ENCODE peak calls at places on chromosomes 11 and 22, in four cellular contexts. L is stimulated activated CD4-positive, alpha-beta T cell treated with anti-CD3 and anti-CD28 coated beads, Interleukin-4, amount 100 ng/mL, for 4 hours; E is HTR-8/SVneo; U is activated T-cell treated with anti-CD3 and anti-CD28 coated beads for 1 hour. K is an unnamed sample.

GRCh38 chr22:49433717-49434611 is 393.7 kb downstream of the BRD1 start:
- DNase-seq in E (no peak), L (no peak), U (no peak), K (no peak)

GRCh38 chr11:3056296-3057068 is 741 bp downstream of the CARS1 start:
- DNase-seq in L (peak), U (no peak), E (no peak), K (no peak)

GRCh38 chr22:48796295-48797015 is 1031.2 kb downstream of the BRD1 start:
- DNase-seq in U (no peak), E (no peak), L (no peak), K (no peak)

GRCh38 chr22:20216863-20217499 is 51.1 kb downstream of the RTN4R start:
- DNase-seq in U (no peak), E (no peak), L (no peak), K (no peak)

GRCh38 chr11:106594751-106595351 is 423.4 kb downstream of the GUCY1A2 start:
- DNase-seq in L (no peak), E (no peak), U (no peak), K (no peak)

GRCh38 chr11:24312464-24313238 is 184.2 kb upstream of the LUZP2 start:
- DNase-seq in L (no peak), U (no peak), E (no peak), K (peak)

GRCh38 chr22:40922484-40923303 is 28.5 kb upstream of the RBX1 start:
- DNase-seq in U (no peak), E (peak), L (no peak), K (peak)

GRCh38 chr22:23512738-23513137 is 67.4 kb downstream of the IGLL1 start:
- DNase-seq in U (no peak), E (no peak), L (no peak), K (no peak)

GRCh38 chr11:126669416-126669815 is 313.9 kb downstream of the ST3GAL4 start:
- DNase-seq in L (no peak), U (no peak), E (no peak), K (no peak)

GRCh38 chr22:50523806-50524663 is 1.4 kb downstream of the SCO2 start:
- DNase-seq in E (no peak), U (no peak), L (no peak), K (no peak)

GRCh38 chr11:7319501-7319900 is 67.8 kb downstream of the SYT9 start:
- DNase-seq in E (no peak), U (no peak), L (no peak), K (no peak)

GRCh38 chr11:45149483-45150056 is 3.1 kb downstream of the PRDM11 start:
- DNase-seq in E (no peak), L (no peak), U (no peak), K (no peak)

GRCh38 chr11:92601048-92601447 is 368.4 kb upstream of the MTNR1B start:
- DNase-seq in U (no peak), L (no peak), E (no peak), K (no peak)

GRCh38 chr11:288328-289144 is at the start of gene PGGHG:
- DNase-seq in U (peak), L (peak), E (peak), K (no peak)

GRCh38 chr11:126397016-126397415 is 41.5 kb downstream of the ST3GAL4 start:
- DNase-seq in U (no peak), L (no peak), E (no peak), K (no peak)

GRCh38 chr11:44316388-44317240 is 6.7 kb upstream of the ALX4 start:
- DNase-seq in U (no peak), E (no peak), L (no peak), K (no peak)

GRCh38 chr11:87366766-87367405 is 329.2 kb downstream of the TMEM135 start:
- DNase-seq in E (no peak), L (no peak), U (no peak), K (no peak)

GRCh38 chr11:118735203-118735602 is 55.8 kb upstream of the TREH start:
- DNase-seq in L (no peak), E (no peak), U (no peak), K (no peak)

GRCh38 chr11:34926831-34927132 is 10.4 kb downstream of the PDHX start:
- DNase-seq in E (no peak), L (no peak), U (no peak), K (no peak)

GRCh38 chr22:45550891-45551290 is 48.2 kb downstream of the FBLN1 start:
- DNase-seq in E (no peak), U (no peak), L (no peak), K (no peak)

GRCh38 chr11:122205036-122205435 is 89.0 kb upstream of the BLID start:
- DNase-seq in U (no peak), E (no peak), L (no peak), K (no peak)

GRCh38 chr11:107689317-107690202 is 22.3 kb downstream of the SLN start:
- DNase-seq in E (peak), U (peak), L (peak), K (peak)

GRCh38 chr22:45235101-45235777 is 5.5 kb downstream of the KIAA0930 start:
- DNase-seq in L (no peak), E (no peak), U (no peak), K (no peak)

GRCh38 chr11:36361901-36362391 is 65.9 kb downstream of the PRR5L start:
- DNase-seq in L (no peak), E (peak), U (no peak), K (no peak)

GRCh38 chr22:44248926-44249325 is 63.8 kb downstream of the SHISAL1 start:
- DNase-seq in E (no peak), U (no peak), L (no peak), K (no peak)

GRCh38 chr22:39960791-39961746 is 872 bp downstream of the TMA7B start:
- DNase-seq in U (peak), E (peak), L (peak), K (peak)

GRCh38 chr11:123653997-123654565 is 343 bp downstream of the SCN3B start:
- DNase-seq in L (peak), E (peak), U (no peak), K (peak)

GRCh38 chr22:38196791-38197429 is 4.9 kb upstream of the MAFF start:
- DNase-seq in L (no peak), E (no peak), U (no peak), K (no peak)

GRCh38 chr11:17077520-17078401 is at the start of gene RPS13:
- DNase-seq in L (peak), U (peak), E (peak), K (peak)

GRCh38 chr11:90453525-90453924 is 230.7 kb upstream of the CHORDC1 start:
- DNase-seq in L (no peak), E (no peak), U (no peak), K (no peak)

GRCh38 chr11:72039108-72039850 is 40.6 kb downstream of the IL18BP start:
- DNase-seq in L (no peak), U (no peak), E (no peak), K (no peak)

GRCh38 chr11:32094931-32095330 is 4.1 kb downstream of the RCN1 start:
- DNase-seq in U (no peak), E (no peak), L (no peak), K (no peak)

GRCh38 chr11:77407613-77408012 is 66.3 kb downstream of the PAK1 start:
- DNase-seq in L (no peak), U (no peak), E (peak), K (peak)

GRCh38 chr11:82557274-82557673 is 176.4 kb downstream of the FAM181B start:
- DNase-seq in U (no peak), E (no peak), L (no peak), K (no peak)

GRCh38 chr22:32534252-32535215 is 59.9 kb downstream of the FBXO7 start:
- DNase-seq in E (no peak), U (no peak), L (no peak), K (no peak)

GRCh38 chr11:1150769-1151365 is 6.9 kb upstream of the MUC5AC start:
- DNase-seq in U (no peak), L (no peak), E (peak), K (no peak)

GRCh38 chr11:58316142-58316541 is 42.7 kb downstream of the OR5B17 start:
- DNase-seq in E (no peak), U (no peak), L (no peak), K (peak)